ENCODE peak calls at places on chromosomes 12 and 14, in five cellular contexts. N, L, U, M and B are unnamed samples.

GRCh38 chr14:77707355-77707723 is 484 bp downstream of the ALKBH1 start:
- DNase-seq in N (peak; percentile 78), L (peak; percentile 14), U (peak; percentile 16), M (peak; percentile 15), B (peak; percentile 6)

GRCh38 chr12:2341871-2342270 is 289.1 kb downstream of the CACNA1C start:
- DNase-seq in N (no peak), L (no peak), U (no peak), M (no peak), B (no peak)

GRCh38 chr12:67239061-67239460 is 30.1 kb upstream of the CAND1 start:
- DNase-seq in N (no peak), L (no peak), U (no peak), M (no peak), B (no peak)

GRCh38 chr12:46524778-46525177 is 152.2 kb upstream of the SLC38A2 start:
- DNase-seq in N (no peak), L (no peak), U (no peak), M (peak; percentile 95), B (no peak)

GRCh38 chr12:32533971-32534590 is 134.7 kb downstream of the FGD4 start:
- DNase-seq in N (peak; percentile 77), L (no peak), U (peak; percentile 42), M (peak; percentile 53), B (peak; percentile 59)

GRCh38 chr14:91387135-91387849 is 30.3 kb downstream of the CCDC88C start:
- DNase-seq in N (peak; percentile 89), L (no peak), U (no peak), M (no peak), B (no peak)

GRCh38 chr12:65725376-65725775 is 98.9 kb upstream of the HMGA2 start:
- DNase-seq in N (no peak), L (no peak), U (no peak), M (no peak), B (no peak)

GRCh38 chr12:119176267-119177055 is 2.3 kb upstream of the HSPB8 start:
- DNase-seq in N (peak; percentile 87), L (no peak), U (no peak), M (peak; percentile 94), B (no peak)